ENCODE peak calls at places on chromosomes 11 and 22, in six cellular contexts. B, R, J, K, N and H are unnamed samples.

GRCh38 chr11:35173011-35173511 is 34.1 kb downstream of the CD44 start:
- DNase-seq in B (peak), R (no peak), J (no peak), K (no peak), N (peak), H (peak)

GRCh38 chr11:104690243-104690642 is 208.0 kb downstream of the CASP12 start:
- DNase-seq in B (no peak), R (no peak), J (no peak), K (no peak), N (no peak), H (no peak)

GRCh38 chr11:128553662-128554392 is 33.5 kb downstream of the ETS1 start:
- DNase-seq in B (peak), R (peak), J (no peak), K (no peak), N (no peak), H (no peak)

GRCh38 chr11:34680918-34681554 is 60.1 kb downstream of the EHF start:
- DNase-seq in B (no peak), R (peak), J (no peak), K (no peak), N (peak), H (peak)

GRCh38 chr11:112113539-112114457 is 27.1 kb downstream of the SDHD start:
- DNase-seq in B (peak), R (peak), J (no peak), K (no peak), N (peak), H (no peak)

GRCh38 chr22:41598891-41599635 is 9.4 kb upstream of the PMM1 start:
- DNase-seq in B (no peak), R (no peak), J (no peak), K (no peak), N (no peak), H (no peak)

GRCh38 chr22:17477401-17477833 is 85.9 kb upstream of the SLC25A18 start:
- DNase-seq in B (no peak), R (no peak), J (no peak), K (no peak), N (no peak), H (no peak)

GRCh38 chr11:64971421-64972233 is at the start of gene MAJIN:
- DNase-seq in B (no peak), R (peak), J (peak), K (no peak), N (peak), H (peak)

GRCh38 chr22:27766679-27767078 is 34.9 kb downstream of the MN1 start:
- DNase-seq in B (no peak), R (no peak), J (no peak), K (no peak), N (no peak), H (no peak)

DNA sequence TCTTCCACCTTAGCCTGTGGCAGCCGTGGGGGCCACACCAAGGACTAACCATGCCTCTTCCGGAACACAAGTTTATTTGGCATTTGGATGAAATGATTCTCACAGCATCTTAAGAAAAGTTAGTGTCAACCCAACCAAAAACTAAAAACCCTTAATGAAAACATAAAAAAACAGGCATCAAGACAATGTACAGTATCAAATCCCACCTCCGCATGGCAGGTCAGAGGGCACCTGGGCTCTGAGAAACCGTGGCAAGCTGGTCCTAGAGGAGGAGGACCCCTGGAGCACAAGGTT is 86.0 kb downstream of the DGCR2 start:
- DNase-seq in B (no peak), R (no peak), J (no peak), K (no peak), N (no peak), H (no peak)
- TF ChIP-seq CTCF in B (peak), R (no peak), J (no peak), K (no peak), N (no peak), H (no peak)

DNA sequence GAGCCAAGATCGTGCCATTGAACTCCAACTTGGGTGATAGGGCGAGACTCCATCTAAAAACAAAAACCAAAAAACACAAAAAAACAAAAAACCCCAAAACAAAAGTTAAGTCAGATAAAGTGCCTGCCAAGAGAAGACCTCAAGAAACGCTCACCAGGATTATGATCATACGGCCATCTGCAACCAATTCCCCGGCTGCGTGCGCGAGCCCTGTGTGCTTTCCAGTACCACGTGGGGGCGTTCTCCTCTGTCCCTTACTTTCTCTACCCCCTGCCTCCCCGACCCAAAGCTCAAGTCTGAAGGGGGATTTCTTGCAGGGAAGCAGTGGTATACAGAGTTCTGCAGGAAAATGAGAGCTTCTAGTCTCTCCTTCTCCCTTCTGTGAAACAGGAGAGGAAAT is 10.5 kb upstream of the RPS19BP1 start:
- DNase-seq in B (peak), R (peak), J (peak), K (peak), N (peak), H (no peak)
- TF ChIP-seq CTCF in B (peak), R (peak), J (peak), K (peak), N (peak), H (peak)

GRCh38 chr22:49582671-49583070 is 245.0 kb downstream of the BRD1 start:
- DNase-seq in B (no peak), R (no peak), J (no peak), K (no peak), N (no peak), H (no peak)
- TF ChIP-seq CTCF in B (no peak), R (no peak), J (no peak), K (no peak), N (no peak), H (no peak)

DNA sequence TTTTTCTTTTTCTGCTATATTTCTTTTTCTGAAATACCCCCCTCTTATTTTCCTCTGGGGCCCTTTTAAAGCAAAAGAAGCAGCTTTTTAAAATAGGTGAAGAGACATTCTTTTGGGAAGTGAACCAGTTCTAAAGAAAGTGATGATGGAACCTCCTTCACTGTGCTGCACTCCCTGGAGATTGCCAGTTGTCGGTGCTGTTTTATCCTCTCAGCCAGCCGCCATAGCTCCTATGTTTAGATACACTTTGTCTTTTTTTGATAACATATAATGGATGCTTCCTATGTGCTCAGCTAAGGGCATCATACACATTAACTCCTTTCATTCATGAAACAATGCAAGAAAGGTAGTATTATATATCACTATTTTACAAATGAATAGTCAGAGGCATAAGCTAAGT is 14.0 kb downstream of the CFAP300 start:
- DNase-seq in B (no peak), R (no peak), J (no peak), K (no peak), N (no peak), H (no peak)
- TF ChIP-seq CTCF in B (no peak), R (no peak), J (peak), K (no peak), N (no peak), H (no peak)

GRCh38 chr11:1302041-1302460 is 7.4 kb downstream of the TOLLIP start:
- DNase-seq in B (no peak), R (no peak), J (peak), K (no peak), N (no peak), H (no peak)

GRCh38 chr11:1304376-1304775 is 5.1 kb downstream of the TOLLIP start:
- DNase-seq in B (no peak), R (peak), J (peak), K (no peak), N (no peak), H (peak)

GRCh38 chr11:1303973-1304372 is 5.5 kb downstream of the TOLLIP start:
- DNase-seq in B (no peak), R (no peak), J (peak), K (no peak), N (no peak), H (no peak)

GRCh38 chr11:1302461-1303073 is 6.9 kb downstream of the TOLLIP start:
- DNase-seq in B (no peak), R (no peak), J (peak), K (no peak), N (no peak), H (no peak)

DNA sequence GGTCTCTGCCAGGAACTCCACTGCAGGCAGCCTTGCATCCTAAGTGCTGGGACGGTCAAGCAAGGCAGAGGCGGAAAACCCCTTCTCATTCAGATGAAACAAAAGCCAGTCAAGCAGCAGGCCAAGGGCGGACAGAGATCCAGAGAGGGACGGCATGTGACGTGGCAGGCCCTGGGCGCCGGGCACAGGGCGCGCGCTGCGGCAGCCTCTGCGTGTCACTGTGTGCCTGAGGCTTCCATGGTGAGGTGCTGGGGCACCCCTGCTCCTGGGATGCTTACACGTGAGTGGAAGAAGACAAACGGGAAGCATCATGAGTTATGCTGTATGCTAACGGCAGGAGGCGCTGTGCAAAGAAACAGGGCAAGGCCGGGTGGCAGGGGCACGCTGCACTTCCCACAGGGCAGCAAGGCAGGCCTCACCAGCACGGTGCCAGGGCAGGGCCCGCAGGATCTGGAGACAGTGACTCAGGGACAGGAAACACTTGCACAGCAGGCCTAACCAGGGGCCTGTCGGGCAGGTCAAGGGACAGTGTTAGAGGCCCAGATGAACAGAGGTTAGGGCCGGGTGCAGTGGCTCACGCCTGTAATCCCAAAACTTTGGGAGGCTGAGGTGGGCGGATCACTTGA is 6.1 kb downstream of the TOLLIP start:
- DNase-seq in B (no peak), R (peak), J (peak), K (peak), N (peak), H (peak)
- TF ChIP-seq CTCF in B (peak), R (peak), J (peak), K (peak), N (peak), H (peak)

DNA sequence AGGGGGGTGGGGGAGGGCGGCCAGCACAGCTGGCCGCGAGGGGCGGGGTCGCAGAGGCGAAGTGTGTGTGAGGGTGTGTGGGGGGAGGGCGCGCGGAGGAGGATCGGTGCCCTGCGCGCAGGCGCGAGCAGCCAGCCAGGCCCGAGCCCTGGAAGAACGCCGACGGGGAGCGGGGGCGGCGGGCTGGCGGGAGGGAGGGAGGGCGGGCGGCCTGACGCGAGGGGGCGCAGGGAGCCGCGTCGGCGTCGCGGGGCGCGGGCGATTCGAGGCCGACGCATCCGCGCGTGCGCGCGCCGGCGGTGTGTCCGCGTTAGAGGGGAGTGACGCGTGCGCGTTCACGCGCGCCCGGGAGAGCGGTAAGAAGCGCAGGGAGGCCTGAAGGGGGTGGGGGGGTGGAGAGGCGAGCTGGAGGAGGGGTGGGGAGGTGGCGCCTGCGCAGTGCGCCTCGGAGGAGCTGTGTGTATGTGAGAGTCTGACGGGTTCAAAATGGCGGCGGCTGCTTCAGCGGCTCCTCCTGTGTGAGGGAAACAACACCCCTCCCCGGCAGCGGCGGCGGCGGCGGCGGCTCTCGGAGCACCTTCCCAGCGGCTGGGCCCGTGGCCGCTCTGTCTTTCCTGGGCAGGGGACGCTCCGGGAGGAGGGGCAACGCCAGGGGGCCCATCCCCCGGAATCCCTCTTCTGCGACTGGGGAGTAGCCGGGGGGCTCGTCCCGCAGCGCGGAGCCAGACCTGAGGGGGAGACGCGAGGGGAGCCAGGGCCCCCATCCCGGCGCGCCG is at the start of gene KDM2A:
- DNase-seq in B (peak), R (peak), J (peak), K (peak), N (peak), H (peak)
- TF ChIP-seq CTCF in B (no peak), R (peak), J (peak), K (peak), N (no peak), H (peak)